ENCODE peak calls at places on chromosomes 3 and 15, in five cellular contexts. One of them, this sample, is unnamed.

GRCh38 chr15:89556413-89557262 is 18.6 kb upstream of the TICRR start:
- DNase-seq in K562: peak
- DNase-seq in HepG2: peak
- DNase-seq in H1: peak
- DNase-seq in GM12878: no peak
- DNase-seq in this sample: peak

GRCh38 chr3:48088749-48089466 is 72.7 kb upstream of the MAP4 start:
- DNase-seq in K562: peak
- DNase-seq in HepG2: peak
- DNase-seq in H1: peak
- DNase-seq in GM12878: peak
- DNase-seq in this sample: peak

GRCh38 chr3:112810561-112810960 is 36.1 kb downstream of the CD200R1L start:
- DNase-seq in K562: no peak
- DNase-seq in HepG2: no peak
- DNase-seq in H1: no peak
- DNase-seq in GM12878: no peak
- DNase-seq in this sample: no peak

GRCh38 chr15:53987480-53987879 is 9.2 kb downstream of the UNC13C start:
- DNase-seq in K562: no peak
- DNase-seq in HepG2: no peak
- DNase-seq in H1: no peak
- DNase-seq in GM12878: no peak
- DNase-seq in this sample: no peak

GRCh38 chr15:22263738-22264137 is 183.4 kb downstream of the OR4M2 start:
- DNase-seq in K562: no peak
- DNase-seq in HepG2: no peak
- DNase-seq in H1: no peak
- DNase-seq in GM12878: no peak
- DNase-seq in this sample: no peak

GRCh38 chr15:89494006-89494405 is 2.4 kb downstream of the RHCG start:
- DNase-seq in K562: no peak
- DNase-seq in HepG2: no peak
- DNase-seq in H1: no peak
- DNase-seq in GM12878: no peak
- DNase-seq in this sample: no peak

GRCh38 chr3:183930069-183930468 is 45.4 kb upstream of the PARL start:
- DNase-seq in K562: no peak
- DNase-seq in HepG2: peak
- DNase-seq in H1: no peak
- DNase-seq in GM12878: no peak
- DNase-seq in this sample: no peak

GRCh38 chr3:56190130-56190529 is 278.1 kb downstream of the ERC2 start:
- DNase-seq in K562: no peak
- DNase-seq in HepG2: no peak
- DNase-seq in H1: no peak
- DNase-seq in GM12878: no peak
- DNase-seq in this sample: no peak

GRCh38 chr15:27427386-27427785 is 456.4 kb downstream of the GABRG3 start:
- DNase-seq in K562: no peak
- DNase-seq in HepG2: no peak
- DNase-seq in H1: no peak
- DNase-seq in GM12878: no peak
- DNase-seq in this sample: no peak

GRCh38 chr15:56759450-56759845 is 26.1 kb upstream of the ZNF280D start:
- DNase-seq in K562: no peak
- DNase-seq in HepG2: no peak
- DNase-seq in H1: no peak
- DNase-seq in GM12878: no peak
- DNase-seq in this sample: no peak

GRCh38 chr15:98673133-98673532 is 24.8 kb downstream of the IGF1R start:
- DNase-seq in K562: no peak
- DNase-seq in HepG2: peak
- DNase-seq in H1: no peak
- DNase-seq in GM12878: no peak
- DNase-seq in this sample: no peak

GRCh38 chr3:99319450-99319849 is 318.9 kb upstream of the COL8A1 start:
- DNase-seq in K562: no peak
- DNase-seq in HepG2: no peak
- DNase-seq in H1: no peak
- DNase-seq in GM12878: no peak
- DNase-seq in this sample: no peak

GRCh38 chr3:73433681-73434080 is 191.1 kb downstream of the PDZRN3 start:
- DNase-seq in K562: no peak
- DNase-seq in HepG2: no peak
- DNase-seq in H1: no peak
- DNase-seq in GM12878: no peak
- DNase-seq in this sample: no peak

GRCh38 chr3:56469141-56469540 is 874 bp upstream of the ERC2 start:
- DNase-seq in K562: no peak
- DNase-seq in HepG2: no peak
- DNase-seq in H1: no peak
- DNase-seq in GM12878: no peak
- DNase-seq in this sample: no peak

GRCh38 chr3:114929971-114930732 is 216.9 kb downstream of the ZBTB20 start:
- DNase-seq in K562: no peak
- DNase-seq in HepG2: no peak
- DNase-seq in H1: no peak
- DNase-seq in GM12878: no peak
- DNase-seq in this sample: no peak

GRCh38 chr3:42012935-42013651 is 51.2 kb upstream of the ULK4 start:
- DNase-seq in K562: peak
- DNase-seq in HepG2: peak
- DNase-seq in H1: no peak
- DNase-seq in GM12878: peak
- DNase-seq in this sample: peak
- TF ChIP-seq EZH2 in K562: no peak
- TF ChIP-seq EZH2 in HepG2: no peak
- TF ChIP-seq EZH2 in H1: no peak
- TF ChIP-seq EZH2 in GM12878: no peak
- TF ChIP-seq EZH2 in this sample: no peak

GRCh38 chr3:102441832-102442231 is 7.0 kb downstream of the ZPLD1 start:
- DNase-seq in K562: no peak
- DNase-seq in HepG2: no peak
- DNase-seq in H1: no peak
- DNase-seq in GM12878: no peak
- DNase-seq in this sample: no peak
- TF ChIP-seq ZNF274 in K562: no peak
- TF ChIP-seq ZNF274 in HepG2: no peak
- TF ChIP-seq ZNF274 in H1: no peak
- TF ChIP-seq ZNF274 in GM12878: no peak
- TF ChIP-seq ZNF274 in this sample: no peak

GRCh38 chr15:45113380-45113990 is 487 bp downstream of the DUOX2 start:
- DNase-seq in K562: no peak
- DNase-seq in HepG2: no peak
- DNase-seq in H1: no peak
- DNase-seq in GM12878: no peak
- DNase-seq in this sample: no peak
- TF ChIP-seq EZH2 in K562: no peak
- TF ChIP-seq EZH2 in HepG2: peak
- TF ChIP-seq EZH2 in H1: no peak
- TF ChIP-seq EZH2 in GM12878: no peak
- TF ChIP-seq EZH2 in this sample: no peak

GRCh38 chr15:60255390-60255789 is 142.4 kb downstream of the ANXA2 start:
- DNase-seq in K562: no peak
- DNase-seq in HepG2: peak
- DNase-seq in H1: no peak
- DNase-seq in GM12878: peak
- DNase-seq in this sample: peak
- TF ChIP-seq ZNF274 in K562: no peak
- TF ChIP-seq ZNF274 in HepG2: no peak
- TF ChIP-seq ZNF274 in H1: no peak
- TF ChIP-seq ZNF274 in GM12878: no peak
- TF ChIP-seq ZNF274 in this sample: no peak

GRCh38 chr3:10676905-10677304 is 139.1 kb upstream of the SLC6A11 start:
- DNase-seq in K562: no peak
- DNase-seq in HepG2: no peak
- DNase-seq in H1: no peak
- DNase-seq in GM12878: no peak
- DNase-seq in this sample: no peak

GRCh38 chr3:10669490-10670048 is 146.5 kb upstream of the SLC6A11 start:
- DNase-seq in K562: no peak
- DNase-seq in HepG2: no peak
- DNase-seq in H1: no peak
- DNase-seq in GM12878: no peak
- DNase-seq in this sample: no peak

GRCh38 chr3:10672422-10672821 is 143.6 kb upstream of the SLC6A11 start:
- DNase-seq in K562: no peak
- DNase-seq in HepG2: no peak
- DNase-seq in H1: no peak
- DNase-seq in GM12878: no peak
- DNase-seq in this sample: no peak

GRCh38 chr3:10678796-10679376 is 137.1 kb upstream of the SLC6A11 start:
- DNase-seq in K562: no peak
- DNase-seq in HepG2: no peak
- DNase-seq in H1: no peak
- DNase-seq in GM12878: no peak
- DNase-seq in this sample: no peak

GRCh38 chr3:10674593-10674992 is 141.4 kb upstream of the SLC6A11 start:
- DNase-seq in K562: no peak
- DNase-seq in HepG2: no peak
- DNase-seq in H1: no peak
- DNase-seq in GM12878: no peak
- DNase-seq in this sample: no peak
- TF ChIP-seq EZH2 in K562: no peak
- TF ChIP-seq EZH2 in HepG2: no peak
- TF ChIP-seq EZH2 in H1: no peak
- TF ChIP-seq EZH2 in GM12878: no peak
- TF ChIP-seq EZH2 in this sample: no peak